ENCODE peak calls at places on chromosomes 13 and 19, in eight cellular contexts. D is aorta; G is left ventricle myocardium inferior; N is psoas muscle; T is naive thymus-derived CD4-positive, alpha-beta T cell; Z is A549; E is uterus; R is Karpas-422. Q is an unnamed sample.

GRCh38 chr19:47691782-47692181 is 21.4 kb upstream of the EHD2 start:
- DNase-seq in D (no peak), G (no peak), N (no peak), T (no peak), Z (no peak), E (no peak), R (no peak), Q (no peak)

GRCh38 chr13:59635591-59635990 is 528.1 kb downstream of the DIAPH3 start:
- DNase-seq in D (no peak), G (no peak), N (no peak), T (no peak), Z (no peak), E (no peak), R (no peak), Q (no peak)

GRCh38 chr13:40514797-40515196 is 151.6 kb downstream of the FOXO1 start:
- DNase-seq in D (no peak), G (no peak), N (no peak), T (no peak), Z (no peak), E (no peak), R (no peak), Q (no peak)

GRCh38 chr13:23744315-23744714 is 144.9 kb downstream of the MIPEP start:
- DNase-seq in D (no peak), G (no peak), N (no peak), T (no peak), Z (no peak), E (no peak), R (no peak), Q (no peak)

GRCh38 chr19:41928754-41929535 is 696 bp upstream of the ERFL start:
- DNase-seq in D (no peak), G (no peak), N (no peak), T (peak; percentile 59), Z (no peak), E (no peak), R (peak; percentile 88), Q (no peak)

GRCh38 chr13:45219938-45220375 is 19.1 kb upstream of the KCTD4 start:
- DNase-seq in D (no peak), G (no peak), N (no peak), T (no peak), Z (peak; percentile 13), E (no peak), R (peak; percentile 49), Q (no peak)

GRCh38 chr13:48178126-48178525 is 54.9 kb upstream of the ITM2B start:
- DNase-seq in D (no peak), G (no peak), N (no peak), T (no peak), Z (no peak), E (no peak), R (no peak), Q (no peak)

GRCh38 chr13:32893176-32893575 is 123.0 kb upstream of the KL start:
- DNase-seq in D (no peak), G (no peak), N (no peak), T (no peak), Z (no peak), E (no peak), R (no peak), Q (no peak)

GRCh38 chr19:19823916-19824315 is 2.4 kb upstream of the ZNF506 start:
- DNase-seq in D (no peak), G (no peak), N (no peak), T (no peak), Z (no peak), E (no peak), R (no peak), Q (no peak)

GRCh38 chr19:383040-383439 is 25.9 kb downstream of the C2CD4C start:
- DNase-seq in D (peak; percentile 17), G (no peak), N (no peak), T (no peak), Z (no peak), E (no peak), R (no peak), Q (no peak)

GRCh38 chr19:37513397-37513796 is 6.7 kb downstream of the ZNF793 start:
- DNase-seq in D (no peak), G (no peak), N (no peak), T (no peak), Z (no peak), E (no peak), R (no peak), Q (no peak)

GRCh38 chr19:35124098-35125060 is 8.8 kb downstream of the FXYD3 start:
- DNase-seq in D (peak; percentile 97), G (peak; percentile 93), N (peak; percentile 94), T (peak; percentile 81), Z (peak; percentile 100), E (peak; percentile 94), R (peak; percentile 92), Q (peak; percentile 96)

GRCh38 chr13:26897706-26898550 is 137.3 kb upstream of the GPR12 start:
- DNase-seq in D (no peak), G (no peak), N (no peak), T (no peak), Z (no peak), E (no peak), R (peak; percentile 11), Q (peak; percentile 48)

GRCh38 chr13:96817336-96817941 is 176.8 kb downstream of the OXGR1 start:
- DNase-seq in D (no peak), G (no peak), N (no peak), T (no peak), Z (no peak), E (no peak), R (peak; percentile 70), Q (no peak)

GRCh38 chr13:91126806-91127205 is 220.7 kb upstream of the MIR17HG start:
- DNase-seq in D (peak; percentile 38), G (no peak), N (no peak), T (no peak), Z (no peak), E (no peak), R (no peak), Q (no peak)

GRCh38 chr13:107992542-107992941 is 222.8 kb downstream of the LIG4 start:
- DNase-seq in D (no peak), G (no peak), N (no peak), T (no peak), Z (no peak), E (no peak), R (no peak), Q (no peak)

GRCh38 chr13:29411493-29411892 is 184.0 kb downstream of the SLC7A1 start:
- DNase-seq in D (no peak), G (no peak), N (no peak), T (no peak), Z (no peak), E (no peak), R (no peak), Q (no peak)

GRCh38 chr19:29858000-29858596 is 46.3 kb downstream of the CCNE1 start:
- DNase-seq in D (no peak), G (no peak), N (no peak), T (peak; percentile 34), Z (peak; percentile 60), E (no peak), R (peak; percentile 74), Q (no peak)

GRCh38 chr19:5632241-5632612 is 9.3 kb downstream of the SAFB start:
- DNase-seq in D (no peak), G (no peak), N (no peak), T (no peak), Z (no peak), E (no peak), R (no peak), Q (no peak)
- H3K4me1 ChIP-seq in D (peaks cover 6% of the 10 kb centered on the region), G (peaks cover 95% of the 10 kb centered on the region), N (peaks cover 74% of the 10 kb centered on the region), T (peaks cover 33% of the 10 kb centered on the region), Z (peaks cover 9% of the 10 kb centered on the region), E (peaks cover 5% of the 10 kb centered on the region), R (peaks cover 26% of the 10 kb centered on the region), Q (no peaks in the 10 kb centered on the region)

GRCh38 chr19:14979498-14980255 is at the start of gene SLC1A6:
- DNase-seq in D (no peak), G (no peak), N (no peak), T (no peak), Z (no peak), E (no peak), R (no peak), Q (no peak)

GRCh38 chr19:14978377-14978776 is 1.3 kb downstream of the SLC1A6 start:
- DNase-seq in D (no peak), G (no peak), N (no peak), T (no peak), Z (no peak), E (no peak), R (no peak), Q (no peak)

GRCh38 chr19:14974488-14974887 is 5.2 kb downstream of the SLC1A6 start:
- DNase-seq in D (no peak), G (no peak), N (no peak), T (no peak), Z (no peak), E (no peak), R (no peak), Q (no peak)

GRCh38 chr19:14977128-14977527 is 2.5 kb downstream of the SLC1A6 start:
- DNase-seq in D (no peak), G (no peak), N (no peak), T (no peak), Z (no peak), E (no peak), R (no peak), Q (no peak)

DNA sequence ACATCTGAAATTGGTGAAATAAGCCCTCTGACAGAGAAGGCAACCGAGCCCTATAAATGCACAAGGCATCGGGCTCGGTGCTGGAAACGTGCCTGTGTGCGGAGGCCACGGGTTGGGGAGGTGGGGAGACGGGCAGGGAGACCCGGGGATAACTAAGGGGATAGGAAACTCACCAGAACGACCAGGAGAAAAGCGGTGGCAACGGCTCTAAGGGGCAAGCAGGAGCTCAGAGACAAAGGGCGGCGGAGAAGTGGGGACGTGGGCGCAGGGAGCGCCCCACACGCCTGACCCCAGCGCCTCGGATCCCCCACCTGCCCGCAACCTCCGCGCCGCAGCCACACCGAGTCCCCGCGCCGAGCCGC is 547 bp downstream of the SLC1A6 start:
- DNase-seq in D (no peak), G (no peak), N (no peak), T (no peak), Z (no peak), E (no peak), R (no peak), Q (no peak)
- H3K4me3 ChIP-seq in D (no peak overlapping the region), G (peak overlapping the region; percentile 35), N (no peak overlapping the region), T (no peak overlapping the region), Z (no peak overlapping the region), E (no peak overlapping the region), R (no peak overlapping the region), Q (peak overlapping the region; percentile 32)

GRCh38 chr19:1440418-1440801 is 2.2 kb downstream of the RPS15 start:
- DNase-seq in D (no peak), G (no peak), N (no peak), T (no peak), Z (no peak), E (no peak), R (no peak), Q (no peak)
- H3K4me1 ChIP-seq in D (no peaks in the 10 kb centered on the region), G (peaks cover 44% of the 10 kb centered on the region), N (peaks cover 36% of the 10 kb centered on the region), T (peaks cover 13% of the 10 kb centered on the region), Z (peaks cover 42% of the 10 kb centered on the region), E (no peaks in the 10 kb centered on the region), R (peaks cover 38% of the 10 kb centered on the region), Q (no peaks in the 10 kb centered on the region)

DNA sequence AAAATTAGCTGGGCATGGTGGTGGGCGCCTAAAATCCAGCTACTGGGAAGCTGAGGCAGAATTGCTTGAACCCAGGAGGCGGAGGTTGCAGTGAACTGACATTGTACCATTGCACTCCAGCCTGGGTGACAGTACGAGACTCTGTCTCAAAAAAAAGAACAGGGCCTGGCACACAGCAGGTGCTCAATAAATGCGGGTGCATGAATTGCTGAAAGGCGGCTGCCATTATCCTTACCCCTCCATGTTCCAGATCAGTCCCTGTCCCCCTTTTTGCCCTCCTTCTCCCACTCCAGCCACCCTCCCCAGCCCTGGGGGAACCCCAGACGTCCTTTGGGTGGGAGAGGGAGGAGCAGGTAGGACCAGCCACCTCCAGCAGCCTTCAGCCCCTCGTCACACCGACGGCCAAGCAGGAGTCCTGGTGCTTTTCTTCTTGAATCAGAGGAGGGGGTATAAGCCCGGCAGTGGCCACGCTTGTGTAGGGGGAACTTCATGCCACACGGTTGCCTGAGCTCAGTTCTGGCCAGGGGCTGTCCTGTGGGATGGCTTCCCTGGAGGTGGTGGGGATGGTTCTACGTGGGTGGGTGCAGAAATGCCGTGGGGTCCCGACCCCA is 20.4 kb upstream of the NFIC start:
- DNase-seq in D (no peak), G (no peak), N (no peak), T (no peak), Z (no peak), E (peak; percentile 30), R (no peak), Q (no peak)
- H3K4me3 ChIP-seq in D (no peak overlapping the region), G (peak overlapping the region; percentile 38), N (no peak overlapping the region), T (no peak overlapping the region), Z (no peak overlapping the region), E (no peak overlapping the region), R (no peak overlapping the region), Q (no peak overlapping the region)